ENCODE peak calls at places on chromosomes 3 and 15, in seven cellular contexts. V, H, Q, B, T, F and E are unnamed samples.

GRCh38 chr3:154684021-154684420 is 254.0 kb upstream of the GPR149 start:
- DNase-seq in T (no peak), V (no peak), Q (no peak), B (no peak), F (no peak), H (no peak), E (no peak)

GRCh38 chr15:93107646-93108045 is 18.6 kb upstream of the RGMA start:
- DNase-seq in T (no peak), F (no peak), V (no peak), H (no peak), B (no peak), Q (no peak), E (no peak)

GRCh38 chr3:65785065-65785645 is 253.6 kb downstream of the MAGI1 start:
- DNase-seq in V (no peak), F (no peak), B (no peak), H (no peak), Q (peak; percentile 65), T (peak; percentile 78), E (no peak)

GRCh38 chr3:13895155-13896105 is 15.6 kb upstream of the WNT7A start:
- DNase-seq in V (peak; percentile 96), F (peak; percentile 97), H (peak; percentile 91), Q (peak; percentile 75), T (peak; percentile 97), B (peak; percentile 47), E (peak; percentile 91)

GRCh38 chr15:90059208-90059985 is 42.9 kb downstream of the IDH2 start:
- DNase-seq in T (peak; percentile 50), B (peak; percentile 97), Q (peak; percentile 68), F (peak; percentile 85), H (peak; percentile 41), V (no peak), E (peak; percentile 52)

GRCh38 chr15:38665586-38665985 is 101.0 kb upstream of the RASGRP1 start:
- DNase-seq in V (no peak), T (no peak), Q (no peak), B (no peak), H (no peak), F (no peak), E (no peak)

GRCh38 chr3:160133757-160134156 is 91.5 kb upstream of the C3orf80 start:
- DNase-seq in B (no peak), T (no peak), F (no peak), H (no peak), Q (no peak), V (no peak), E (no peak)

GRCh38 chr3:195224156-195224979 is 46.6 kb downstream of the XXYLT1 start:
- DNase-seq in H (no peak), Q (no peak), F (peak; percentile 34), T (no peak), B (no peak), V (peak; percentile 25), E (no peak)

GRCh38 chr3:41169038-41169437 is 30.3 kb upstream of the CTNNB1 start:
- DNase-seq in Q (peak; percentile 18), B (no peak), F (no peak), V (no peak), T (peak; percentile 18), H (no peak), E (no peak)

GRCh38 chr3:149964296-149964695 is 6.4 kb downstream of the PFN2 start:
- DNase-seq in Q (peak; percentile 10), F (no peak), B (no peak), H (no peak), T (no peak), V (no peak), E (no peak)

GRCh38 chr3:55161256-55161655 is 233.4 kb upstream of the LRTM1 start:
- DNase-seq in H (no peak), T (no peak), V (no peak), Q (no peak), B (no peak), F (no peak), E (no peak)

GRCh38 chr15:43270113-43270665 is 3.5 kb upstream of the TGM5 start:
- DNase-seq in Q (no peak), B (no peak), V (no peak), T (no peak), F (no peak), H (no peak), E (no peak)

GRCh38 chr3:138389841-138390581 is 41.6 kb downstream of the MRAS start:
- DNase-seq in F (peak; percentile 67), V (no peak), B (no peak), Q (peak; percentile 89), T (peak; percentile 70), H (no peak), E (no peak)

GRCh38 chr15:60964527-60964926 is 264.6 kb downstream of the RORA start:
- DNase-seq in H (no peak), Q (no peak), B (no peak), F (peak; percentile 90), T (no peak), V (peak; percentile 56), E (no peak)

GRCh38 chr15:84797212-84797611 is 19.9 kb upstream of the ALPK3 start:
- DNase-seq in Q (peak; percentile 65), B (no peak), H (no peak), F (no peak), T (no peak), V (no peak), E (no peak)

GRCh38 chr3:184676927-184677326 is 34.9 kb downstream of the MAGEF1 start:
- DNase-seq in B (no peak), Q (no peak), H (no peak), F (peak; percentile 47), V (no peak), T (no peak), E (no peak)

GRCh38 chr3:146626384-146627122 is 21.4 kb upstream of the PLSCR5 start:
- DNase-seq in F (no peak), B (no peak), T (peak; percentile 9), H (no peak), Q (no peak), V (no peak), E (no peak)

GRCh38 chr15:97745481-97746071 is 214.9 kb upstream of the ARRDC4 start:
- DNase-seq in V (no peak), F (no peak), T (peak; percentile 67), Q (peak; percentile 24), B (no peak), H (no peak), E (no peak)

GRCh38 chr3:150073513-150073912 is 102.8 kb upstream of the PFN2 start:
- DNase-seq in T (no peak), B (no peak), V (no peak), F (no peak), H (no peak), Q (no peak), E (no peak)

GRCh38 chr15:26325495-26325894 is 447.4 kb downstream of the GABRB3 start:
- DNase-seq in H (no peak), B (no peak), F (no peak), Q (no peak), T (no peak), V (no peak), E (no peak)
- H3K9me3 ChIP-seq in H (no peaks in the 10 kb centered on the region), B (no peaks in the 10 kb centered on the region), F (no peaks in the 10 kb centered on the region), Q (no peaks in the 10 kb centered on the region), T (no peaks in the 10 kb centered on the region), V (no peaks in the 10 kb centered on the region), E (no peaks in the 10 kb centered on the region)

GRCh38 chr3:25493786-25494185 is 65.7 kb downstream of the RARB start:
- DNase-seq in F (no peak), B (no peak), Q (no peak), H (no peak), V (no peak), T (no peak), E (no peak)

GRCh38 chr3:25495726-25496125 is 67.7 kb downstream of the RARB start:
- DNase-seq in Q (no peak), V (no peak), B (no peak), H (no peak), F (no peak), T (no peak), E (no peak)

GRCh38 chr3:25493246-25493645 is 65.2 kb downstream of the RARB start:
- DNase-seq in T (no peak), B (no peak), V (no peak), Q (no peak), F (no peak), H (no peak), E (no peak)

GRCh38 chr3:25495304-25495703 is 67.2 kb downstream of the RARB start:
- DNase-seq in T (no peak), H (no peak), V (no peak), F (no peak), Q (no peak), B (no peak), E (no peak)

DNA sequence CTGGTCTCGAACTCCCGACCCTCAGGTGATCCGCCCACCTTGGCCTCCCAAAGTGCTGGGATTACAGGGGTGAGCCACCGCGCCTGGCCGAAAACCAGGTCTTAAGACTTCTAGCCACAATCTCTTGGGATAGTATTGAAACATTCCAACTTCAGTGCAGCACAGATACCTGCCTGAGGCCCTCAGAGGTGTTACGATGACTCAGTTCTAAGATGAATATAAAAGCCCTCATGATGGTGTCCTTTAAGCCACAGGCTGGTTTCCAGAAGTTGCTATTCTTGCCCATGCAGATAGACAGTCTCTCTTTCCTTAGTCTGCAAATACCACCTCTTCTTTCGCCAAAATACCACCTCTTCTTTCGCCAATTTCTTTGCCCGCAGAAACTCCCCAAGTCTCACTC is 69.0 kb downstream of the RARB start:
- DNase-seq in F (no peak), V (no peak), B (no peak), Q (no peak), T (no peak), H (no peak), E (no peak)
- H3K9me3 ChIP-seq in F (peaks cover 39% of the 10 kb centered on the region), V (peaks cover 13% of the 10 kb centered on the region), B (no peaks in the 10 kb centered on the region), Q (peaks cover 54% of the 10 kb centered on the region), T (peaks cover 29% of the 10 kb centered on the region), H (no peaks in the 10 kb centered on the region), E (peaks cover 3% of the 10 kb centered on the region)

DNA sequence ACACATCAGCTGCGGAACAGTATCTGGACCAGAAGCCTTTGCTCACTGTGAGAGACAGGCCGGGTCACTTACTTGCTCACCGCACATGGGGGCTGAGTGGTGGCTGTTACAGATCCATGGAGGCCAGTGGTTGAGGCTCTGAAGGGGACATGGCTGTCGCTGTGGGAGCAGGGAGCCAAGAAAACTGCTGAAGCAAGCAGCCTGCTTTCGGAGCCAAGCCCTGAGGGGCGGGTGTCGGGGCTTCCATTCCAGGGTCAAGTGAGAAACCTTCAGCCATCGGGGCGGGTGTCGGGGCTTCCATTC is 42.3 kb upstream of the ADAMTS17 start:
- DNase-seq in F (no peak), V (no peak), T (no peak), Q (no peak), B (no peak), H (no peak), E (no peak)
- H3K9me3 ChIP-seq in F (peaks cover 14% of the 10 kb centered on the region), V (peaks cover 23% of the 10 kb centered on the region), T (no peaks in the 10 kb centered on the region), Q (peaks cover 55% of the 10 kb centered on the region), B (peaks cover 3% of the 10 kb centered on the region), H (no peaks in the 10 kb centered on the region), E (no peaks in the 10 kb centered on the region)

GRCh38 chr3:198112031-198112430 is 152.0 kb downstream of the LMLN start:
- DNase-seq in H (no peak), T (no peak), V (no peak), F (no peak), B (no peak), Q (no peak), E (no peak)

GRCh38 chr3:198108756-198109155 is 148.7 kb downstream of the LMLN start:
- DNase-seq in F (no peak), Q (no peak), V (no peak), B (no peak), H (no peak), T (no peak), E (no peak)

GRCh38 chr3:198107840-198108734 is 148.1 kb downstream of the LMLN start:
- DNase-seq in T (no peak), F (no peak), H (no peak), B (no peak), Q (no peak), V (no peak), E (no peak)

GRCh38 chr3:198109883-198110282 is 149.9 kb downstream of the LMLN start:
- DNase-seq in F (no peak), Q (no peak), T (no peak), B (no peak), V (no peak), H (no peak), E (no peak)

GRCh38 chr3:198106265-198106664 is 146.2 kb downstream of the LMLN start:
- DNase-seq in H (no peak), T (no peak), B (no peak), Q (no peak), F (no peak), V (no peak), E (no peak)
- H3K9me3 ChIP-seq in H (no peaks in the 10 kb centered on the region), T (no peaks in the 10 kb centered on the region), B (peaks cover 4% of the 10 kb centered on the region), Q (no peaks in the 10 kb centered on the region), F (no peaks in the 10 kb centered on the region), V (no peaks in the 10 kb centered on the region), E (no peaks in the 10 kb centered on the region)